ENCODE peak calls at places on chromosomes 6 and 20, in eight cellular contexts. A is activated naive CD4-positive, alpha-beta T cell treated with anti-CD3 and anti-CD28 coated beads for 36 hours; Y is H4; H is heart left ventricle; P is NCI-H1417; B is body of pancreas; X is activated CD4-positive, alpha-beta T cell treated with anti-CD3 and anti-CD28 coated beads for 48 hours; D is hepatocyte. W is an unnamed sample.

GRCh38 chr20:7627734-7628663 is 312.3 kb downstream of the HAO1 start:
- DNase-seq in A (no peak), Y (no peak), H (no peak), P (no peak), B (no peak), X (no peak), D (no peak), W (no peak)

GRCh38 chr20:55354700-55355099 is 650.6 kb downstream of the CBLN4 start:
- DNase-seq in A (no peak), Y (no peak), H (no peak), P (peak), B (no peak), X (no peak), D (no peak), W (no peak)

GRCh38 chr20:53539516-53539915 is 54.1 kb downstream of the ZNF217 start:
- DNase-seq in A (no peak), Y (peak), H (no peak), P (no peak), B (no peak), X (no peak), D (no peak), W (no peak)

GRCh38 chr6:115712562-115712961 is 348.1 kb downstream of the FRK start:
- DNase-seq in A (no peak), Y (no peak), H (no peak), P (no peak), B (no peak), X (no peak), D (no peak), W (no peak)

GRCh38 chr6:830667-831327 is 137.9 kb upstream of the EXOC2 start:
- DNase-seq in A (no peak), Y (no peak), H (no peak), P (peak), B (no peak), X (no peak), D (no peak), W (no peak)

GRCh38 chr20:6636209-6637159 is 131.0 kb upstream of the BMP2 start:
- DNase-seq in A (no peak), Y (peak), H (no peak), P (peak), B (peak), X (no peak), D (peak), W (no peak)

GRCh38 chr6:149342525-149342924 is 25.0 kb downstream of the TAB2 start:
- DNase-seq in A (no peak), Y (no peak), H (no peak), P (no peak), B (no peak), X (no peak), D (no peak), W (no peak)

GRCh38 chr6:141956046-141956761 is 176.5 kb upstream of the GJE1 start:
- DNase-seq in A (no peak), Y (no peak), H (no peak), P (no peak), B (no peak), X (no peak), D (peak), W (no peak)

GRCh38 chr6:133989525-133989924 is 36.5 kb downstream of the TBPL1 start:
- DNase-seq in A (no peak), Y (no peak), H (no peak), P (no peak), B (no peak), X (no peak), D (no peak), W (no peak)

GRCh38 chr20:49882171-49882970 is 33.0 kb downstream of the SPATA2 start:
- DNase-seq in A (no peak), Y (no peak), H (no peak), P (no peak), B (no peak), X (no peak), D (no peak), W (no peak)

GRCh38 chr6:30162265-30163089 is 869 bp upstream of the TRIM15 start:
- DNase-seq in A (no peak), Y (no peak), H (no peak), P (no peak), B (no peak), X (no peak), D (no peak), W (no peak)

GRCh38 chr6:157873735-157874344 is 50.8 kb downstream of the SNX9 start:
- DNase-seq in A (peak), Y (peak), H (peak), P (peak), B (peak), X (peak), D (peak), W (peak)

GRCh38 chr6:35426074-35426473 is 26.1 kb upstream of the FANCE start:
- DNase-seq in A (no peak), Y (no peak), H (no peak), P (no peak), B (no peak), X (no peak), D (no peak), W (no peak)